ENCODE peak calls at places on chromosomes 16 and 17, in five cellular contexts. T, U, D, N and L are unnamed samples.

GRCh38 chr17:75032896-75033294 is 13.9 kb downstream of the ATP5PD start:
- DNase-seq in T (peak; percentile 40), U (no peak), D (no peak), N (no peak), L (no peak)

GRCh38 chr17:14334919-14335318 is 34.0 kb downstream of the HS3ST3B1 start:
- DNase-seq in T (no peak), U (no peak), D (no peak), N (no peak), L (no peak)

GRCh38 chr16:64047207-64047606 is 1074.7 kb downstream of the CDH11 start:
- DNase-seq in T (no peak), U (no peak), D (no peak), N (no peak), L (no peak)

GRCh38 chr17:39281806-39282205 is 56.1 kb upstream of the STAC2 start:
- DNase-seq in T (peak; percentile 35), U (peak; percentile 26), D (no peak), N (no peak), L (no peak)

GRCh38 chr16:704552-705380 is 835 bp downstream of the FBXL16 start:
- DNase-seq in T (no peak), U (no peak), D (peak; percentile 40), N (no peak), L (no peak)

GRCh38 chr17:36779550-36779949 is 157.7 kb upstream of the LHX1 start:
- DNase-seq in T (no peak), U (no peak), D (no peak), N (no peak), L (no peak)

GRCh38 chr16:23286131-23286532 is 16.0 kb upstream of the SCNN1B start:
- DNase-seq in T (peak; percentile 63), U (no peak), D (no peak), N (no peak), L (no peak)

GRCh38 chr16:14020141-14020540 is 51.0 kb upstream of the MRTFB start:
- DNase-seq in T (no peak), U (no peak), D (no peak), N (no peak), L (no peak)

GRCh38 chr16:1878256-1878655 is 6.3 kb upstream of the MEIOB start:
- DNase-seq in T (no peak), U (no peak), D (no peak), N (no peak), L (no peak)

GRCh38 chr17:63549289-63549945 is 860 bp upstream of the DCAF7 start:
- DNase-seq in T (no peak), U (no peak), D (no peak), N (no peak), L (no peak)

GRCh38 chr16:15775209-15775608 is 81.6 kb downstream of the MYH11 start:
- DNase-seq in T (peak; percentile 48), U (peak; percentile 60), D (no peak), N (no peak), L (no peak)

GRCh38 chr16:627458-628239 is 3.1 kb upstream of the WFIKKN1 start:
- DNase-seq in T (no peak), U (no peak), D (no peak), N (no peak), L (no peak)

GRCh38 chr16:66511615-66512500 is 38.1 kb downstream of the TK2 start:
- DNase-seq in T (peak; percentile 81), U (peak; percentile 92), D (peak; percentile 33), N (no peak), L (no peak)

GRCh38 chr16:72711823-72712222 is 336.1 kb downstream of the ZFHX3 start:
- DNase-seq in T (no peak), U (no peak), D (no peak), N (no peak), L (no peak)

GRCh38 chr16:89918453-89919347 is at the start of gene MC1R:
- DNase-seq in T (peak; percentile 45), U (peak; percentile 69), D (peak; percentile 62), N (no peak), L (no peak)

GRCh38 chr16:20167323-20167722 is 93.6 kb upstream of the GPR139 start:
- DNase-seq in T (no peak), U (no peak), D (no peak), N (no peak), L (no peak)

GRCh38 chr16:88886915-88887521 is 20.6 kb upstream of the PABPN1L start:
- DNase-seq in T (peak; percentile 48), U (no peak), D (no peak), N (no peak), L (no peak)

GRCh38 chr16:57863434-57864160 is 61.3 kb upstream of the KIFC3 start:
- DNase-seq in T (peak; percentile 83), U (peak; percentile 96), D (peak; percentile 70), N (no peak), L (peak; percentile 49)

GRCh38 chr16:60932600-60932999 is 1103.6 kb downstream of the CDH8 start:
- DNase-seq in T (no peak), U (no peak), D (no peak), N (no peak), L (no peak)
- H3K4me3 ChIP-seq in T (no peak overlapping the region), U (no peak overlapping the region), D (no peak overlapping the region), N (no peak overlapping the region), L (no peak overlapping the region)

GRCh38 chr17:1271020-1271423 is 778 bp downstream of the BHLHA9 start:
- DNase-seq in T (no peak), U (no peak), D (no peak), N (no peak), L (no peak)
- H3K4me3 ChIP-seq in T (no peak overlapping the region), U (no peak overlapping the region), D (no peak overlapping the region), N (no peak overlapping the region), L (no peak overlapping the region)

GRCh38 chr16:82653550-82654511 is 27.1 kb downstream of the CDH13 start:
- DNase-seq in T (peak; percentile 93), U (peak; percentile 96), D (no peak), N (no peak), L (no peak)
- H3K4me3 ChIP-seq in T (no peak overlapping the region), U (no peak overlapping the region), D (no peak overlapping the region), N (no peak overlapping the region), L (peak overlapping the region; percentile 20)

DNA sequence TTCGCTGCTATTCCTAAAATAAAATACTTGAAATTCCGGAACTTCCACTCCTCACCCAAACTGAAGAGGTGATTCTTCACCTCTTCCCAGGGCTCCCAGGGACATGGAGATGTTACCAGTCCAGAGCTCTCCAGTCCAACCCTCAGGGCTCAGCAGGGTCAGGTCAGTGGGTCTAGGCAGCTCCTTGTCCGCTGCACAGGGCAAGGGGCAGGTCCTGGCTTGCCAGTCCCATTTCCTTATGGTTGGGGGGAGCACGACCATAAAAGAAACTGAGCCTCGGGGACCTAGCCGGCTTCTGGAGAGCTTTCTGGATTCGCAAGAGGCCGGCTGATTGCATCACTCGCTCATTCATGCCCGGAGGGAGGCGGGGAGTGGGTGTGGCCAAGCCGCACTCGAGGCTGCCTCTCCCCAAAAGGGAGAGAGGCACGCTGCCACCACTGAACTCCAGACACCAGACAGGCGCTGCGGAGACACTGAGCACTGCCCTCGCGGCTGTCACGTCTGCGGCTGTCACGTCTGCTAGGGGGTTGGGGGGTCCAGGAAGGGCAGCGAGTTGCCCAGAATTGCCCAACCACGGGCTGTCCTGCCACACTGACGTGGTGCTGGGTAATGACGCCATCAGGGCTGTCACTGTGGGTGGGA is 15.8 kb downstream of the SLC7A5 start:
- DNase-seq in T (peak; percentile 90), U (peak; percentile 96), D (peak; percentile 88), N (peak; percentile 81), L (peak; percentile 76)
- H3K4me3 ChIP-seq in T (peak overlapping the region; percentile 46), U (no peak overlapping the region), D (no peak overlapping the region), N (peak overlapping the region; percentile 44), L (peak overlapping the region; percentile 27)

GRCh38 chr17:16443390-16444257 is 28.3 kb downstream of the TRPV2 start:
- DNase-seq in T (no peak), U (no peak), D (no peak), N (no peak), L (no peak)

GRCh38 chr17:16444258-16444886 is 29.0 kb downstream of the TRPV2 start:
- DNase-seq in T (no peak), U (peak; percentile 60), D (no peak), N (no peak), L (no peak)

GRCh38 chr17:16440814-16441629 is 25.7 kb downstream of the TRPV2 start:
- DNase-seq in T (peak; percentile 28), U (no peak), D (no peak), N (no peak), L (no peak)

GRCh38 chr17:16442141-16442540 is 26.8 kb downstream of the TRPV2 start:
- DNase-seq in T (peak; percentile 46), U (no peak), D (peak; percentile 23), N (no peak), L (no peak)

GRCh38 chr17:16442594-16443389 is 27.4 kb downstream of the TRPV2 start:
- DNase-seq in T (peak; percentile 28), U (peak; percentile 52), D (no peak), N (no peak), L (no peak)
- H3K4me3 ChIP-seq in T (no peak overlapping the region), U (no peak overlapping the region), D (no peak overlapping the region), N (no peak overlapping the region), L (no peak overlapping the region)

DNA sequence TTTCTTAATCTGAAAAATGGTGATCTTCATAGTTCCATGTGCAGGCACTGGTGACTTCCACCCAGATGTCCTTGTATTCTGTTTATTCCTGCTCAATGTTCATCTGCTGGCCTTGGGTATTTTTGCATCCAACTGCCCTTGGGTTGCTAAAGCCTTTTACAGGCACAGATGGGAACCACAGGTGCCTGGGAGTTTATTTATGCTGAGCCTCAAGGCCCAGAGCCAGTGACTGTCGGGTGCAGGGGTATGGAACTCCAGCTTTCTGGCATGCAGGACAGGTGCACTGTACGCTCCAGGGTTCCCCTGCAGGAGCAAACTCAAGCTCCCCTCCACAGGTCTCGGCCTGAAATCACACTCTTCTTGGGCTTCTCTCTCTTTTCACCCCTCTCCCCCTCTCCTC is 22.3 kb downstream of the DYNLRB2 start:
- DNase-seq in T (no peak), U (no peak), D (no peak), N (no peak), L (no peak)
- H3K4me3 ChIP-seq in T (no peak overlapping the region), U (no peak overlapping the region), D (no peak overlapping the region), N (no peak overlapping the region), L (no peak overlapping the region)